ENCODE peak calls at places on chromosomes 7 and 10, in five cellular contexts. W, O, R, Y and A are unnamed samples.

GRCh38 chr10:87671416-87671815 is 11.7 kb downstream of the PAPSS2 start:
- DNase-seq in W (no peak), O (no peak), R (no peak), Y (no peak), A (no peak)

GRCh38 chr7:130332259-130333053 is 12.2 kb upstream of the CPA5 start:
- DNase-seq in W (no peak), O (no peak), R (no peak), Y (no peak), A (no peak)

GRCh38 chr10:133139561-133140065 is 20.4 kb upstream of the KNDC1 start:
- DNase-seq in W (no peak), O (peak), R (peak), Y (no peak), A (peak)

GRCh38 chr7:95594185-95594584 is 2.1 kb downstream of the PDK4 start:
- DNase-seq in W (no peak), O (no peak), R (no peak), Y (no peak), A (no peak)

GRCh38 chr10:67760272-67760671 is 64.3 kb upstream of the CTNNA3 start:
- DNase-seq in W (no peak), O (no peak), R (no peak), Y (no peak), A (no peak)

GRCh38 chr7:128005759-128006159 is 25.5 kb downstream of the LRRC4 start:
- DNase-seq in W (no peak), O (no peak), R (no peak), Y (no peak), A (no peak)

GRCh38 chr7:84110400-84110799 is 84.2 kb downstream of the SEMA3A start:
- DNase-seq in W (no peak), O (no peak), R (no peak), Y (no peak), A (no peak)

GRCh38 chr7:136312592-136312991 is 335.4 kb upstream of the MTPN start:
- DNase-seq in W (no peak), O (no peak), R (no peak), Y (no peak), A (no peak)

GRCh38 chr10:58404001-58404400 is 18.8 kb downstream of the TFAM start:
- DNase-seq in W (no peak), O (no peak), R (no peak), Y (no peak), A (no peak)

GRCh38 chr7:1987084-1987535 is 245.6 kb downstream of the MAD1L1 start:
- DNase-seq in W (no peak), O (no peak), R (no peak), Y (no peak), A (no peak)

GRCh38 chr7:150688630-150689029 is 3.1 kb downstream of the GIMAP2 start:
- DNase-seq in W (no peak), O (no peak), R (no peak), Y (no peak), A (no peak)

GRCh38 chr7:150685219-150686029 is at the start of gene GIMAP2:
- DNase-seq in W (no peak), O (peak), R (no peak), Y (peak), A (peak)

DNA sequence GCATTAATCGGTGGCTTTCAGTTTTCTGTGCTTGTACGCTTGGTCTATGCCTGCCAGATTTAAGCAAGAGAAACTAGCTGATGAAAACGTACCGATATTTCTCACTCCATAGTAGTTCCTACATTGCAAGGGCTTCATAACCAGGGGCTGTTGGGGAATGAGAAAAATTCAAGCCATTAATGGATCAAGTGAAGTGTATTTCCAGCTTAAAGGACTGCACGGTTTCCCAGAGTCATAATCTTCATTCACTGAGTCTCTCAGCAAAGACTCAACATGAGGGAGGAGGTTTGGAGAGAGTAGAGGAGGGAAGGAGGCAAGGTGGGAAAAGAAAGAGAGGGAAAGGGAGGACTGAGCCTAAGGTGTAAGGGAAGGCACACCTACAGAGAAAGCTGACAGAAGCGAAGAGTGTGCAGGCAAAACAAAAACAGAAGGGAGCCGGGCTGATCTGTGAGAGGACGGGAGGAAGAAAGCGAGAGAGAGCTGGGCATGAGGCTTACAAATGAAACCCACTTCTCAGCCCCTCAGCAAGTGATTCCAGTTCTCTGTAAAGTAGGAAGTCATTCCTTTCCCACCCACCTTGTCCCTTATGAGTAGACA is 622 bp downstream of the GIMAP2 start:
- DNase-seq in W (no peak), O (peak), R (no peak), Y (no peak), A (no peak)
- H3K4me3 ChIP-seq in W (peak), O (peak), R (peak), Y (peak), A (peak)

GRCh38 chr10:97176226-97176625 is 9.5 kb downstream of the SLIT1 start:
- DNase-seq in W (no peak), O (no peak), R (no peak), Y (no peak), A (no peak)
- H3K4me3 ChIP-seq in W (no peak), O (no peak), R (no peak), Y (no peak), A (no peak)

DNA sequence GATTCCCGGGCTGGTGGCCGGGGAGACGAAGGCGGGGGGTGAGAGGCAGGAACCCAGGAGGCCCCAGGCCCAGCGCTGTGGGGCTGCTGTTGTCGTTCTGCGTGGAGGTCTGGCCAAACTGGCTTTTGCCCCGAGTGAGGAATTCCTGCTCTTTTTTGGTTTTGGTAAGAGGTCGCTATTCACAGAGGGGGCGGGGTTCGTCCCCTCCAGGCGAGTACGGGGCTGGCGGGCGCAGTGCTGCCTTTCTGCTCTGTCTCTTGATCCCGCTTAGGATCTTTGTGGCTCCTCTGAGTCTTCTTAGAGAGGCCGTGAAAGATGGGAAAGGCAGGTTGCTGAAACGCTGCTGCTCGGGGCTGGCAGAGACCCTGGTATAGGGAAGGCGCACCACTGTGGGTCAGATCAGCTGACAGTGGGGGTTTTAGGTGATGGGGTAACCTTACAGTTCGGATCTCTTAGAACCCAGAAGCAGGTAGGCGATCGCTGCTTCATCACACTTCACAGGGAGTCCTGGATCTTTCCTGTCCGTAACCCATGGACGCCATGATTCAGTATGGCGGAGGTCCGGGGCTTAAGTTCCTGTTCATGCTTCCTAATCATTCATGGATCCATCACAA is 136.7 kb downstream of the KIF20B start:
- DNase-seq in W (no peak), O (no peak), R (no peak), Y (no peak), A (no peak)
- H3K4me3 ChIP-seq in W (no peak), O (no peak), R (peak), Y (peak), A (peak)

GRCh38 chr7:73770002-73770859 is at the start of gene CLDN3:
- DNase-seq in W (peak), O (peak), R (no peak), Y (peak), A (no peak)
- H3K4me3 ChIP-seq in W (no peak), O (no peak), R (peak), Y (no peak), A (no peak)

GRCh38 chr10:14748471-14748870 is 26.2 kb downstream of the FAM107B start:
- DNase-seq in W (no peak), O (no peak), R (peak), Y (no peak), A (no peak)

GRCh38 chr10:14740684-14741247 is 33.9 kb downstream of the FAM107B start:
- DNase-seq in W (peak), O (no peak), R (no peak), Y (no peak), A (no peak)

GRCh38 chr10:14742382-14742781 is 32.3 kb downstream of the FAM107B start:
- DNase-seq in W (no peak), O (no peak), R (no peak), Y (no peak), A (no peak)

GRCh38 chr10:14738011-14738510 is 36.6 kb downstream of the FAM107B start:
- DNase-seq in W (no peak), O (no peak), R (no peak), Y (no peak), A (no peak)

DNA sequence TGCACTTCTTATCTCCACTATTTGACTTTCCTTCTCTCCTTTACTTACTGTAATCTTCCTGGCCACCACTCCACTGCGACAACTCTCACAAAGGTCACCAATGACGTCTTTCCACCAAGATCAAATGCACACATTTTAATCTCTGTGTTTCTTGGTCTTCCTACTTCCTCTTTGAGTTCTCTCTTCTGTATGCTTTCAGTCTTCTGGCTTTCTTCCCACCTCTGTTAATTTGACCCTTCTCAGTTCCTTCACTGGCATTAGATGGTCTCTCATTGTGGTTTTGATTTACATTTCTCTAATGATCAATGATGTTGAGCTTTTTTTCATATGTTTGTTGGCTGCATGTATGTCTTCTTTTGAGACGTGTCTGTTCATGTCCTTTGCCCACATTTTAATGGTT is 31.9 kb downstream of the FAM107B start:
- DNase-seq in W (no peak), O (no peak), R (no peak), Y (peak), A (no peak)
- H3K4me3 ChIP-seq in W (no peak), O (no peak), R (no peak), Y (no peak), A (no peak)